ENCODE peak calls at places on chromosomes 4 and X, in eight cellular contexts. One of them, this sample, is unnamed.

GRCh38 chr4:145507636-145508035 is 26.0 kb downstream of the SMAD1 start:
- DNase-seq in mesenchymal stem cell: peak; percentile 68
- DNase-seq in tibial nerve: no peak
- DNase-seq in fibroblast of lung: peak; percentile 63
- DNase-seq in CD8-positive, alpha-beta memory T cell: no peak
- DNase-seq in GM23248: peak; percentile 12
- DNase-seq in heart left ventricle: no peak
- DNase-seq in esophagus muscularis mucosa: no peak
- DNase-seq in this sample: no peak

GRCh38 chrX:129600981-129601424 is 53.8 kb downstream of the APLN start:
- DNase-seq in mesenchymal stem cell: peak; percentile 24
- DNase-seq in tibial nerve: peak; percentile 29
- DNase-seq in fibroblast of lung: peak; percentile 15
- DNase-seq in CD8-positive, alpha-beta memory T cell: no peak
- DNase-seq in GM23248: peak; percentile 53
- DNase-seq in heart left ventricle: no peak
- DNase-seq in esophagus muscularis mucosa: no peak
- DNase-seq in this sample: no peak

GRCh38 chr4:40409835-40410234 is 74.7 kb downstream of the CHRNA9 start:
- DNase-seq in mesenchymal stem cell: peak; percentile 65
- DNase-seq in tibial nerve: no peak
- DNase-seq in fibroblast of lung: peak; percentile 63
- DNase-seq in CD8-positive, alpha-beta memory T cell: no peak
- DNase-seq in GM23248: peak; percentile 33
- DNase-seq in heart left ventricle: no peak
- DNase-seq in esophagus muscularis mucosa: no peak
- DNase-seq in this sample: no peak

GRCh38 chr4:1579834-1580686 is 104.1 kb downstream of the FAM53A start:
- DNase-seq in mesenchymal stem cell: peak; percentile 91
- DNase-seq in tibial nerve: peak; percentile 83
- DNase-seq in fibroblast of lung: peak; percentile 45
- DNase-seq in CD8-positive, alpha-beta memory T cell: peak; percentile 87
- DNase-seq in GM23248: peak; percentile 95
- DNase-seq in heart left ventricle: peak; percentile 85
- DNase-seq in esophagus muscularis mucosa: no peak
- DNase-seq in this sample: peak; percentile 91

GRCh38 chr4:73864973-73865372 is 4.2 kb upstream of the CXCL1 start:
- DNase-seq in mesenchymal stem cell: no peak
- DNase-seq in tibial nerve: no peak
- DNase-seq in fibroblast of lung: no peak
- DNase-seq in CD8-positive, alpha-beta memory T cell: no peak
- DNase-seq in GM23248: no peak
- DNase-seq in heart left ventricle: no peak
- DNase-seq in esophagus muscularis mucosa: no peak
- DNase-seq in this sample: no peak

GRCh38 chrX:56563231-56564116 is at the start of gene UBQLN2:
- DNase-seq in mesenchymal stem cell: peak; percentile 79
- DNase-seq in tibial nerve: peak; percentile 64
- DNase-seq in fibroblast of lung: peak; percentile 77
- DNase-seq in CD8-positive, alpha-beta memory T cell: peak; percentile 65
- DNase-seq in GM23248: peak; percentile 85
- DNase-seq in heart left ventricle: peak; percentile 86
- DNase-seq in esophagus muscularis mucosa: no peak
- DNase-seq in this sample: peak; percentile 50

GRCh38 chrX:110131031-110131430 is 128.1 kb downstream of the TMEM164 start:
- DNase-seq in mesenchymal stem cell: no peak
- DNase-seq in tibial nerve: no peak
- DNase-seq in fibroblast of lung: no peak
- DNase-seq in CD8-positive, alpha-beta memory T cell: no peak
- DNase-seq in GM23248: no peak
- DNase-seq in heart left ventricle: no peak
- DNase-seq in esophagus muscularis mucosa: no peak
- DNase-seq in this sample: no peak

GRCh38 chr4:57280481-57280880 is 170.3 kb upstream of the IGFBP7 start:
- DNase-seq in mesenchymal stem cell: no peak
- DNase-seq in tibial nerve: no peak
- DNase-seq in fibroblast of lung: no peak
- DNase-seq in CD8-positive, alpha-beta memory T cell: no peak
- DNase-seq in GM23248: no peak
- DNase-seq in heart left ventricle: no peak
- DNase-seq in esophagus muscularis mucosa: no peak
- DNase-seq in this sample: no peak

GRCh38 chr4:54482529-54482961 is 175.2 kb upstream of the KIT start:
- DNase-seq in mesenchymal stem cell: peak; percentile 35
- DNase-seq in tibial nerve: no peak
- DNase-seq in fibroblast of lung: peak; percentile 51
- DNase-seq in CD8-positive, alpha-beta memory T cell: no peak
- DNase-seq in GM23248: peak; percentile 66
- DNase-seq in heart left ventricle: no peak
- DNase-seq in esophagus muscularis mucosa: no peak
- DNase-seq in this sample: no peak

GRCh38 chr4:94595013-94595412 is 143.3 kb downstream of the PDLIM5 start:
- DNase-seq in mesenchymal stem cell: no peak
- DNase-seq in tibial nerve: no peak
- DNase-seq in fibroblast of lung: no peak
- DNase-seq in CD8-positive, alpha-beta memory T cell: no peak
- DNase-seq in GM23248: no peak
- DNase-seq in heart left ventricle: no peak
- DNase-seq in esophagus muscularis mucosa: no peak
- DNase-seq in this sample: no peak

GRCh38 chr4:6658635-6659075 is 18.2 kb downstream of the MRFAP1 start:
- DNase-seq in mesenchymal stem cell: peak; percentile 25
- DNase-seq in tibial nerve: no peak
- DNase-seq in fibroblast of lung: peak; percentile 55
- DNase-seq in CD8-positive, alpha-beta memory T cell: peak; percentile 42
- DNase-seq in GM23248: peak; percentile 69
- DNase-seq in heart left ventricle: no peak
- DNase-seq in esophagus muscularis mucosa: no peak
- DNase-seq in this sample: peak; percentile 45

GRCh38 chr4:8763966-8764901 is 107.4 kb downstream of the HMX1 start:
- DNase-seq in mesenchymal stem cell: no peak
- DNase-seq in tibial nerve: no peak
- DNase-seq in fibroblast of lung: no peak
- DNase-seq in CD8-positive, alpha-beta memory T cell: no peak
- DNase-seq in GM23248: no peak
- DNase-seq in heart left ventricle: peak; percentile 3
- DNase-seq in esophagus muscularis mucosa: no peak
- DNase-seq in this sample: no peak
- H3K9me3 ChIP-seq in mesenchymal stem cell: no peaks in the 10 kb centered on the region
- H3K9me3 ChIP-seq in tibial nerve: no peaks in the 10 kb centered on the region
- H3K9me3 ChIP-seq in fibroblast of lung: no peaks in the 10 kb centered on the region
- H3K9me3 ChIP-seq in CD8-positive, alpha-beta memory T cell: no peaks in the 10 kb centered on the region
- H3K9me3 ChIP-seq in GM23248: no peaks in the 10 kb centered on the region
- H3K9me3 ChIP-seq in heart left ventricle: no peaks in the 10 kb centered on the region
- H3K9me3 ChIP-seq in esophagus muscularis mucosa: no peaks in the 10 kb centered on the region
- H3K9me3 ChIP-seq in this sample: no peaks in the 10 kb centered on the region

GRCh38 chrX:124231454-124231853 is 101.0 kb upstream of the TEX13D start:
- DNase-seq in mesenchymal stem cell: no peak
- DNase-seq in tibial nerve: no peak
- DNase-seq in fibroblast of lung: no peak
- DNase-seq in CD8-positive, alpha-beta memory T cell: no peak
- DNase-seq in GM23248: no peak
- DNase-seq in heart left ventricle: no peak
- DNase-seq in esophagus muscularis mucosa: no peak
- DNase-seq in this sample: no peak
- H3K9me3 ChIP-seq in mesenchymal stem cell: no peaks in the 10 kb centered on the region
- H3K9me3 ChIP-seq in tibial nerve: no peaks in the 10 kb centered on the region
- H3K9me3 ChIP-seq in fibroblast of lung: no peaks in the 10 kb centered on the region
- H3K9me3 ChIP-seq in CD8-positive, alpha-beta memory T cell: no peaks in the 10 kb centered on the region
- H3K9me3 ChIP-seq in GM23248: no peaks in the 10 kb centered on the region
- H3K9me3 ChIP-seq in heart left ventricle: no peaks in the 10 kb centered on the region
- H3K9me3 ChIP-seq in esophagus muscularis mucosa: no peaks in the 10 kb centered on the region
- H3K9me3 ChIP-seq in this sample: no peaks in the 10 kb centered on the region

GRCh38 chr4:26878729-26879415 is 18.2 kb downstream of the STIM2 start:
- DNase-seq in mesenchymal stem cell: no peak
- DNase-seq in tibial nerve: no peak
- DNase-seq in fibroblast of lung: peak; percentile 55
- DNase-seq in CD8-positive, alpha-beta memory T cell: no peak
- DNase-seq in GM23248: peak; percentile 54
- DNase-seq in heart left ventricle: no peak
- DNase-seq in esophagus muscularis mucosa: no peak
- DNase-seq in this sample: no peak

GRCh38 chr4:26874110-26874509 is 13.5 kb downstream of the STIM2 start:
- DNase-seq in mesenchymal stem cell: no peak
- DNase-seq in tibial nerve: no peak
- DNase-seq in fibroblast of lung: no peak
- DNase-seq in CD8-positive, alpha-beta memory T cell: no peak
- DNase-seq in GM23248: no peak
- DNase-seq in heart left ventricle: no peak
- DNase-seq in esophagus muscularis mucosa: no peak
- DNase-seq in this sample: no peak

GRCh38 chr4:26879805-26880204 is 19.2 kb downstream of the STIM2 start:
- DNase-seq in mesenchymal stem cell: no peak
- DNase-seq in tibial nerve: no peak
- DNase-seq in fibroblast of lung: peak; percentile 33
- DNase-seq in CD8-positive, alpha-beta memory T cell: no peak
- DNase-seq in GM23248: no peak
- DNase-seq in heart left ventricle: no peak
- DNase-seq in esophagus muscularis mucosa: no peak
- DNase-seq in this sample: no peak

GRCh38 chr4:26877417-26877816 is 16.8 kb downstream of the STIM2 start:
- DNase-seq in mesenchymal stem cell: no peak
- DNase-seq in tibial nerve: no peak
- DNase-seq in fibroblast of lung: no peak
- DNase-seq in CD8-positive, alpha-beta memory T cell: no peak
- DNase-seq in GM23248: no peak
- DNase-seq in heart left ventricle: no peak
- DNase-seq in esophagus muscularis mucosa: no peak
- DNase-seq in this sample: no peak

DNA sequence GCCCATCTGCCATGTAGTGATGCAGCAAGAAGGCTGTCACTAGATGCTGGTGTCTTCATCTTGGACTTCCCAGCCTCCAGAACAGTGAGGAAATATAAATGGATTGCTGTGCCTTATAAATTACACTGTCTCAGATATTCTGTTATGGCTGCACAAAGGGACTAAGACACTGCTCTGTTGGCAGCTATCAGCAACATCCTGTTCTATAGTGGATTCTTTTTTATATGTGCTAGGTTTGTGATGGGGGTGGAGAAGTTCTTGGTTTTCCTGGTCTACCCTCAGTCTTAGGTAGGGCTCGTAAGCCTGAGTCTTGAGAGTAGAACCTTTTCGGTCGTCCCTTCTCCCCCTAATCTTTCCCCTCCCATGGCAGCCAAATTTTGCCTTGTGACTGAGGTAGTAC is 17.3 kb downstream of the STIM2 start:
- DNase-seq in mesenchymal stem cell: no peak
- DNase-seq in tibial nerve: no peak
- DNase-seq in fibroblast of lung: no peak
- DNase-seq in CD8-positive, alpha-beta memory T cell: no peak
- DNase-seq in GM23248: no peak
- DNase-seq in heart left ventricle: no peak
- DNase-seq in esophagus muscularis mucosa: no peak
- DNase-seq in this sample: no peak
- H3K9me3 ChIP-seq in mesenchymal stem cell: no peaks in the 10 kb centered on the region
- H3K9me3 ChIP-seq in tibial nerve: no peaks in the 10 kb centered on the region
- H3K9me3 ChIP-seq in fibroblast of lung: no peaks in the 10 kb centered on the region
- H3K9me3 ChIP-seq in CD8-positive, alpha-beta memory T cell: no peaks in the 10 kb centered on the region
- H3K9me3 ChIP-seq in GM23248: no peaks in the 10 kb centered on the region
- H3K9me3 ChIP-seq in heart left ventricle: no peaks in the 10 kb centered on the region
- H3K9me3 ChIP-seq in esophagus muscularis mucosa: no peaks in the 10 kb centered on the region
- H3K9me3 ChIP-seq in this sample: no peaks in the 10 kb centered on the region

GRCh38 chr4:186726440-186727148 is 2.9 kb upstream of the FAT1 start:
- DNase-seq in mesenchymal stem cell: peak; percentile 91
- DNase-seq in tibial nerve: peak; percentile 52
- DNase-seq in fibroblast of lung: peak; percentile 84
- DNase-seq in CD8-positive, alpha-beta memory T cell: no peak
- DNase-seq in GM23248: peak; percentile 89
- DNase-seq in heart left ventricle: peak; percentile 73
- DNase-seq in esophagus muscularis mucosa: peak; percentile 91
- DNase-seq in this sample: no peak
- H3K9me3 ChIP-seq in mesenchymal stem cell: no peaks in the 10 kb centered on the region
- H3K9me3 ChIP-seq in tibial nerve: no peaks in the 10 kb centered on the region
- H3K9me3 ChIP-seq in fibroblast of lung: no peaks in the 10 kb centered on the region
- H3K9me3 ChIP-seq in CD8-positive, alpha-beta memory T cell: no peaks in the 10 kb centered on the region
- H3K9me3 ChIP-seq in GM23248: no peaks in the 10 kb centered on the region
- H3K9me3 ChIP-seq in heart left ventricle: no peaks in the 10 kb centered on the region
- H3K9me3 ChIP-seq in esophagus muscularis mucosa: no peaks in the 10 kb centered on the region
- H3K9me3 ChIP-seq in this sample: no peaks in the 10 kb centered on the region

DNA sequence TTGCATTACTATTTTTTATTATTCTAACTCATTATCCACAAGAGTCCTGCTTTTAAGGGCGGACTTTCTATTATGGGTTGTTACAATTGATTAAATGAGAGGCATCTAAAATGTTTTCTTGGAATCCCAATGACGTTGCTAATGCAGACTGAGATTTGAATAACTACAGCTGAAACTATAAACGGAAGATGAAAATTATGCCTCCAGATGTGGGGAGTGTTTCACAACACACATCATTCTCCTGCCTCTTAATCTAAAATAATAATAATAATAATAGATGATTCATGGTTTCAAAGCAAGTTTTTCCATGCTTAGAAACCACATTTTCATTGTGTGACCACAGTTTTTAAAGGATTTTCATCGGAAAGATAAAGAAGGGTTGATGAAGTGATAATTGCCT is 306.9 kb upstream of the CPEB2 start:
- DNase-seq in mesenchymal stem cell: no peak
- DNase-seq in tibial nerve: no peak
- DNase-seq in fibroblast of lung: no peak
- DNase-seq in CD8-positive, alpha-beta memory T cell: no peak
- DNase-seq in GM23248: no peak
- DNase-seq in heart left ventricle: no peak
- DNase-seq in esophagus muscularis mucosa: no peak
- DNase-seq in this sample: no peak
- H3K9me3 ChIP-seq in mesenchymal stem cell: no peaks in the 10 kb centered on the region
- H3K9me3 ChIP-seq in tibial nerve: no peaks in the 10 kb centered on the region
- H3K9me3 ChIP-seq in fibroblast of lung: no peaks in the 10 kb centered on the region
- H3K9me3 ChIP-seq in CD8-positive, alpha-beta memory T cell: no peaks in the 10 kb centered on the region
- H3K9me3 ChIP-seq in GM23248: no peaks in the 10 kb centered on the region
- H3K9me3 ChIP-seq in heart left ventricle: no peaks in the 10 kb centered on the region
- H3K9me3 ChIP-seq in esophagus muscularis mucosa: no peaks in the 10 kb centered on the region
- H3K9me3 ChIP-seq in this sample: peaks cover 3% of the 10 kb centered on the region

GRCh38 chrX:143701460-143701859 is 19.1 kb downstream of the SPANXN2 start:
- DNase-seq in mesenchymal stem cell: no peak
- DNase-seq in tibial nerve: no peak
- DNase-seq in fibroblast of lung: no peak
- DNase-seq in CD8-positive, alpha-beta memory T cell: no peak
- DNase-seq in GM23248: no peak
- DNase-seq in heart left ventricle: no peak
- DNase-seq in esophagus muscularis mucosa: no peak
- DNase-seq in this sample: no peak
- H3K9me3 ChIP-seq in mesenchymal stem cell: peaks cover 14% of the 10 kb centered on the region
- H3K9me3 ChIP-seq in tibial nerve: no peaks in the 10 kb centered on the region
- H3K9me3 ChIP-seq in fibroblast of lung: no peaks in the 10 kb centered on the region
- H3K9me3 ChIP-seq in CD8-positive, alpha-beta memory T cell: no peaks in the 10 kb centered on the region
- H3K9me3 ChIP-seq in GM23248: no peaks in the 10 kb centered on the region
- H3K9me3 ChIP-seq in heart left ventricle: no peaks in the 10 kb centered on the region
- H3K9me3 ChIP-seq in esophagus muscularis mucosa: no peaks in the 10 kb centered on the region
- H3K9me3 ChIP-seq in this sample: no peaks in the 10 kb centered on the region